ENCODE peak calls at places on chromosomes 12 and 14, in seven cellular contexts. X, C, F, Z, J, R and V are unnamed samples. For H3K27me3, the result is how much of the 10 kb centered on the place peaks cover.

GRCh38 chr12:1970331-1970900 is 33.8 kb downstream of the DCP1B start:
- DNase-seq in X (no peak), C (no peak), F (no peak), Z (no peak), J (no peak), R (peak), V (no peak)

GRCh38 chr12:123897221-123897620 is 75.4 kb downstream of the CCDC92 start:
- DNase-seq in X (peak), C (peak), F (no peak), Z (no peak), J (peak), R (no peak), V (no peak)

GRCh38 chr12:42144174-42144423 is 575 bp downstream of the GXYLT1 start:
- DNase-seq in X (no peak), C (no peak), F (no peak), Z (no peak), J (peak), R (peak), V (no peak)

GRCh38 chr12:89040146-89040964 is 311.9 kb downstream of the DUSP6 start:
- DNase-seq in X (peak), C (no peak), F (no peak), Z (peak), J (peak), R (no peak), V (peak)

GRCh38 chr12:52060498-52061177 is 9.1 kb upstream of the ATG101 start:
- DNase-seq in X (no peak), C (no peak), F (no peak), Z (no peak), J (no peak), R (peak), V (no peak)

GRCh38 chr12:38662851-38663250 is 242.5 kb downstream of the CPNE8 start:
- DNase-seq in X (no peak), C (no peak), F (no peak), Z (no peak), J (no peak), R (no peak), V (no peak)

GRCh38 chr12:3662516-3662915 is 90.4 kb downstream of the CRACR2A start:
- DNase-seq in X (peak), C (no peak), F (no peak), Z (no peak), J (no peak), R (no peak), V (no peak)

GRCh38 chr12:4975574-4975973 is 65.9 kb downstream of the KCNA1 start:
- DNase-seq in X (no peak), C (no peak), F (no peak), Z (no peak), J (no peak), R (no peak), V (peak)

GRCh38 chr14:103067231-103067954 is 10.0 kb upstream of the CDC42BPB start:
- DNase-seq in X (peak), C (peak), F (no peak), Z (no peak), J (no peak), R (no peak), V (no peak)

GRCh38 chr12:31650927-31651326 is 8.6 kb upstream of the ETFBKMT start:
- DNase-seq in X (no peak), C (no peak), F (no peak), Z (no peak), J (no peak), R (no peak), V (no peak)

GRCh38 chr12:127162307-127162706 is 1104.7 kb upstream of the TMEM132C start:
- DNase-seq in X (no peak), C (peak), F (no peak), Z (no peak), J (no peak), R (no peak), V (no peak)

GRCh38 chr12:3655331-3655900 is 97.5 kb downstream of the CRACR2A start:
- DNase-seq in X (peak), C (no peak), F (peak), Z (no peak), J (peak), R (no peak), V (no peak)

GRCh38 chr14:74610866-74611671 is 968 bp downstream of the LTBP2 start:
- DNase-seq in X (no peak), C (no peak), F (peak), Z (no peak), J (no peak), R (no peak), V (peak)

GRCh38 chr12:116559080-116559329 is 176 bp upstream of the MAP1LC3B2 start:
- DNase-seq in X (no peak), C (no peak), F (no peak), Z (no peak), J (peak), R (no peak), V (no peak)

GRCh38 chr14:68780358-68781160 is 12.3 kb downstream of the ZFP36L1 start:
- DNase-seq in X (peak), C (no peak), F (peak), Z (peak), J (no peak), R (peak), V (peak)

GRCh38 chr12:44875954-44876553 is at the start of gene NELL2:
- DNase-seq in X (peak), C (no peak), F (peak), Z (peak), J (peak), R (no peak), V (peak)

GRCh38 chr14:23284654-23285529 is 1.0 kb downstream of the HOMEZ start:
- DNase-seq in X (no peak), C (no peak), F (no peak), Z (no peak), J (no peak), R (no peak), V (no peak)

GRCh38 chr12:69821441-69822204 is 3.4 kb upstream of the MYRFL start:
- DNase-seq in X (peak), C (peak), F (peak), Z (no peak), J (peak), R (no peak), V (no peak)

GRCh38 chr12:77118696-77119095 is 53.3 kb upstream of the E2F7 start:
- DNase-seq in X (peak), C (no peak), F (no peak), Z (no peak), J (no peak), R (no peak), V (no peak)

GRCh38 chr14:103562135-103562384 is 397 bp downstream of the BAG5 start:
- DNase-seq in X (peak), C (no peak), F (peak), Z (no peak), J (no peak), R (peak), V (no peak)

GRCh38 chr12:13744566-13744965 is 236.8 kb downstream of the GRIN2B start:
- DNase-seq in X (no peak), C (no peak), F (no peak), Z (no peak), J (no peak), R (no peak), V (no peak)

GRCh38 chr12:45890276-45890675 is 100.1 kb downstream of the SCAF11 start:
- DNase-seq in X (no peak), C (no peak), F (no peak), Z (no peak), J (no peak), R (no peak), V (no peak)

GRCh38 chr12:116599285-116600122 is 40.3 kb downstream of the MAP1LC3B2 start:
- DNase-seq in X (peak), C (peak), F (peak), Z (peak), J (peak), R (peak), V (peak)

GRCh38 chr12:105920161-105920684 is 218.5 kb downstream of the NUAK1 start:
- DNase-seq in X (no peak), C (no peak), F (peak), Z (no peak), J (peak), R (peak), V (no peak)

GRCh38 chr14:53106768-53107167 is 46.4 kb downstream of the DDHD1 start:
- DNase-seq in X (no peak), C (no peak), F (no peak), Z (no peak), J (no peak), R (no peak), V (no peak)

GRCh38 chr14:65019944-65020566 is 33.4 kb downstream of the FNTB start:
- DNase-seq in X (peak), C (peak), F (peak), Z (no peak), J (peak), R (peak), V (no peak)

GRCh38 chr14:22524105-22524783 is 64.8 kb downstream of the DAD1 start:
- DNase-seq in X (no peak), C (no peak), F (no peak), Z (no peak), J (no peak), R (no peak), V (no peak)

GRCh38 chr12:100789146-100789545 is 5.4 kb upstream of the ANO4 start:
- DNase-seq in X (peak), C (no peak), F (no peak), Z (no peak), J (no peak), R (no peak), V (no peak)

GRCh38 chr12:129863938-129864337 is 39.9 kb downstream of the TMEM132D start:
- DNase-seq in X (no peak), C (no peak), F (no peak), Z (no peak), J (no peak), R (no peak), V (no peak)

GRCh38 chr12:96886998-96887677 is 19.9 kb upstream of the NEDD1 start:
- DNase-seq in X (no peak), C (no peak), F (peak), Z (no peak), J (no peak), R (peak), V (no peak)

GRCh38 chr14:29643415-29644206 is 284.0 kb downstream of the PRKD1 start:
- DNase-seq in X (no peak), C (no peak), F (peak), Z (no peak), J (no peak), R (no peak), V (no peak)

GRCh38 chr14:73245401-73246325 is 8.4 kb downstream of the PAPLN start:
- DNase-seq in X (no peak), C (no peak), F (peak), Z (peak), J (no peak), R (peak), V (peak)

GRCh38 chr12:24838531-24838950 is 110.4 kb downstream of the BCAT1 start:
- DNase-seq in X (no peak), C (no peak), F (no peak), Z (no peak), J (no peak), R (peak), V (no peak)

GRCh38 chr12:113064395-113065125 is 8.0 kb downstream of the DTX1 start:
- DNase-seq in X (no peak), C (no peak), F (no peak), Z (no peak), J (no peak), R (no peak), V (no peak)

GRCh38 chr12:113062502-113063395 is 6.2 kb downstream of the DTX1 start:
- DNase-seq in X (no peak), C (no peak), F (no peak), Z (no peak), J (no peak), R (no peak), V (no peak)

GRCh38 chr12:113061061-113061694 is 4.6 kb downstream of the DTX1 start:
- DNase-seq in X (no peak), C (no peak), F (no peak), Z (no peak), J (no peak), R (no peak), V (no peak)

GRCh38 chr12:113065126-113066007 is 8.8 kb downstream of the DTX1 start:
- DNase-seq in X (no peak), C (no peak), F (no peak), Z (no peak), J (peak), R (no peak), V (no peak)

DNA sequence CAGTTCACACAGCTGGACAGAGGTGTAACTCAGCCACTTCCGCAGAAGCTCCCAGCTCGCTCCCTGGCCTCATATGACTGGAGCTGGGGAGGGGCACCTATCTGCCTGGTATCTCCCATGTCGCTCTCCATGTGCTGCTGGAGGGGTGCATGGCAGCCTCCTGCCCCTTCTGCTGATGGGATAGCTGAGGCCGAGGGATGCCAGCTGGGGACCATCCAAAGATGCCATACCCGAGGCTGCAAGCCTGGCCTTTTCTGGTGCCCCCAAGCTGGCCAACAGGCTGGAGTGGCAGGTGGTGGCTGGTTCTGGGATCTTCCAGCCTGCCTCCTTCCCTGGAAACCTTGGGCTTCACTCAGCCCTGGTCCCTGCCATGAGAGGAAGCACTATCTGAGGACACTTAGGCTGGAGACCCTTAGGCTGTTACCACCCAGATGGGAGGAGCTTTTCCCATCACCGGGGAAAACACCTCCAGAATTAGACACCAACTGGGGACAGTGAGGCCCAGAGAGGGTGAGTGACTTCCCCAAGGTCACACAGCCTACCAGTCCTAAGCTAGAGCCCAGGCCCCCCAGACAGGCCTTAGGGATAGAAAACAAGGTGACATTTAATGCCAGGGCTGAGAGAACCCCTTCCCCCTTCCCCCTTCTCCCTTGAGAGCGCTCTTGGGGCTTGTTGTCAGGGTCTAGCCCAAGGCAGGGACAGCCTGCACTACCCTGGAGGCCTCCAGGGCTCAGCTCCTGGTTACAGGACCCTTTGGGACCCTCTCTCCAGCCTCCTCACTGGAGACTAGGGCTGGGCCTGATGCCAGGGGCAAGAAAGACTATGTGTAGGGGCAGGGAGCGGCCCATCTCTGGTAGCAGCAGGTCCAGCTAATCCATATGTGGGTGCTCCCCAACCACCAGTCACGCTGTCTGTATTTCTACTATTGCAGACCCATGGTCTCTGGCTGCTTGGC is 7.1 kb downstream of the DTX1 start:
- DNase-seq in X (no peak), C (no peak), F (no peak), Z (no peak), J (no peak), R (no peak), V (no peak)
- H3K27me3 ChIP-seq in X (under half), C (under half), F (under half), Z (under half), J (under half), R (half or more), V (under half)

DNA sequence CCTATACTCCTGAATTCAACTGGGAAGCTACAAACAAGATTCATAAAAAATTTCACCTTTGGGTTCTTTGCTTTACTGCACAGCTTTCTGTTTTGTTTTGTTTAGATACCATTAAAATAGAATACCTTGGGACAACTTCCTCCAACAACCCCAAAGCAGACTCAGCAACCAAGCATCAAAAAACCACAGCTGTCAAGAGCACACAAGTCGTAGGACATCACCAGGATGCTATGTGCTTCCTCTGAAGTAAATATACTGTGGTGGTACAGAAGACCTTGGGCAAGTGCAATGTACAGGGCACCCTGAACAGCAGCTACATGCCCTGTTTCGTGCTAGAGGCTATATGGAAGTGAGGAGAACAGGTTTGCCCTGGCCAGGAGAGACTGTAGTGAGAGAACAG is 359.3 kb downstream of the BCL11B start:
- DNase-seq in X (no peak), C (no peak), F (no peak), Z (peak), J (no peak), R (no peak), V (no peak)
- H3K27me3 ChIP-seq in X (under half), C (half or more), F (under half), Z (under half), J (under half), R (half or more), V (under half)

GRCh38 chr12:113301811-113302210 is 33.1 kb downstream of the SLC8B1 start:
- DNase-seq in X (no peak), C (no peak), F (no peak), Z (no peak), J (no peak), R (no peak), V (no peak)

GRCh38 chr12:113306382-113306781 is 28.5 kb downstream of the SLC8B1 start:
- DNase-seq in X (peak), C (no peak), F (no peak), Z (no peak), J (peak), R (no peak), V (no peak)

GRCh38 chr12:113305281-113305856 is 29.5 kb downstream of the SLC8B1 start:
- DNase-seq in X (no peak), C (no peak), F (no peak), Z (no peak), J (no peak), R (no peak), V (peak)

GRCh38 chr12:113302466-113302865 is 32.4 kb downstream of the SLC8B1 start:
- DNase-seq in X (no peak), C (no peak), F (no peak), Z (no peak), J (no peak), R (no peak), V (no peak)

DNA sequence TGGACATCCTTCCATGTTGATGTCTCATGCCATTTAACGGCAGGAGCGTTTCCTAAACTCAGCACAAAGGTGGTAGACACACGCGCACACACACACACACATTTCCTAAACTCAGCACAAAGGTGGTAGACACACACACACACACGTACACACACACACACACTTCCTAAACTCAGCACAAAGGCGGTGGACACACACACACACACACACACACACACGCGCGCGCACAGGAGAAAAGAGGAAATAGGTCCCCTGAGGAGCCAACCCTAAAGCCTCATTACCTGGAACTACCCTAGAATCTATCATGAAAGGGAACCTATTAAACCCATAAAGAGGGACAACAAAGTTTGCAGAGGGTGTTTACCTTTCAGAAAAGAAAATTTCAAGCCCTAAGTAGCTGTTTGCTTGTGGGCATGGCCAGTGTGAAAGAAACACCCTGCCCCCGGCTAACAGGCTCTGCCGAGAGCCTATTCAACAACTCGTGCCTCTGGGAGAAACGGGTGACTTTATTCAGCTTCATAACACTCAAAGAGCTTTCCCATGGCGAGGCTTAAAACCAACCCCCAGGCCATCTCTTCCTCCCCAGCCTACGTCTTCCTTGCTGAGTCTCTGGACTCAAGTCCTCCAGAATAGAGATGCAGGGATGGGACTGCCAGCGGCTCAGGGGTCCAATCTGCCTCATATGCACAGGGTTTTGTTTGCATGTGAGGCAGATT is 31.8 kb downstream of the SLC8B1 start:
- DNase-seq in X (no peak), C (no peak), F (no peak), Z (no peak), J (no peak), R (no peak), V (no peak)
- H3K27me3 ChIP-seq in X (under half), C (under half), F (under half), Z (under half), J (under half), R (under half), V (under half)

GRCh38 chr14:100680439-100681051 is 46.1 kb upstream of the DLK1 start:
- DNase-seq in X (no peak), C (no peak), F (no peak), Z (no peak), J (peak), R (peak), V (no peak)

GRCh38 chr14:100679170-100679569 is 47.5 kb upstream of the DLK1 start:
- DNase-seq in X (no peak), C (no peak), F (no peak), Z (no peak), J (no peak), R (no peak), V (no peak)

GRCh38 chr14:100682749-100683148 is 43.9 kb upstream of the DLK1 start:
- DNase-seq in X (no peak), C (no peak), F (no peak), Z (no peak), J (no peak), R (no peak), V (peak)

GRCh38 chr14:100679707-100680438 is 46.8 kb upstream of the DLK1 start:
- DNase-seq in X (no peak), C (no peak), F (no peak), Z (no peak), J (peak), R (peak), V (peak)

GRCh38 chr14:100681111-100681510 is 45.6 kb upstream of the DLK1 start:
- DNase-seq in X (no peak), C (no peak), F (no peak), Z (no peak), J (no peak), R (no peak), V (no peak)
- H3K27me3 ChIP-seq in X (under half), C (under half), F (under half), Z (under half), J (under half), R (under half), V (under half)

GRCh38 chr12:109308534-109309440 is at the start of gene FOXN4:
- DNase-seq in X (no peak), C (no peak), F (no peak), Z (no peak), J (peak), R (no peak), V (peak)

GRCh38 chr12:109305547-109305946 is 3.5 kb downstream of the FOXN4 start:
- DNase-seq in X (no peak), C (no peak), F (no peak), Z (no peak), J (no peak), R (no peak), V (no peak)

GRCh38 chr12:109304485-109304884 is 4.6 kb downstream of the FOXN4 start:
- DNase-seq in X (no peak), C (no peak), F (no peak), Z (no peak), J (no peak), R (no peak), V (no peak)

GRCh38 chr12:109309441-109310246 is 560 bp upstream of the FOXN4 start:
- DNase-seq in X (no peak), C (no peak), F (no peak), Z (no peak), J (peak), R (no peak), V (no peak)

GRCh38 chr12:109307051-109307450 is 2.0 kb downstream of the FOXN4 start:
- DNase-seq in X (no peak), C (no peak), F (no peak), Z (no peak), J (no peak), R (no peak), V (no peak)
- H3K27me3 ChIP-seq in X (half or more), C (under half), F (half or more), Z (under half), J (under half), R (half or more), V (under half)

GRCh38 chr14:24398298-24398942 is 383 bp upstream of the NYNRIN start:
- DNase-seq in X (no peak), C (no peak), F (peak), Z (no peak), J (peak), R (peak), V (no peak)
- H3K27me3 ChIP-seq in X (under half), C (under half), F (under half), Z (under half), J (under half), R (under half), V (under half)